ENCODE peak calls at places on chromosome 16, in nine cellular contexts. I is neural crest cell; L is NCI-H460; A is activated CD8-positive, alpha-beta memory T cell treated with anti-CD3 and anti-CD28 coated beads, Interleukin-2, amount 50 U/mL, for 48 hours; G is AG10803; K is stimulated activated CD8-positive, alpha-beta memory T cell treated with anti-CD3 and anti-CD28 coated beads, Interleukin-4, amount 100 ng/mL, for 1 hour; U is GM04503; X is fibroblast of lung; Y is glutamatergic neuron. V is an unnamed sample.

GRCh38 chr16:86517652-86518258 is 7.4 kb downstream of the FOXF1 start:
- DNase-seq in I (peak; percentile 63), L (peak; percentile 67), A (no peak), G (peak; percentile 62), K (no peak), U (no peak), X (peak; percentile 89), Y (peak; percentile 83), V (no peak)

GRCh38 chr16:71853413-71853812 is 7.6 kb downstream of the ATXN1L start:
- DNase-seq in I (no peak), L (no peak), A (no peak), G (no peak), K (no peak), U (no peak), X (no peak), Y (no peak), V (no peak)

GRCh38 chr16:836221-836620 is 35.7 kb upstream of the GNG13 start:
- DNase-seq in I (no peak), L (no peak), A (no peak), G (no peak), K (no peak), U (no peak), X (no peak), Y (no peak), V (no peak)

GRCh38 chr16:743794-744500 is 3.1 kb upstream of the CIAO3 start:
- DNase-seq in I (no peak), L (no peak), A (no peak), G (no peak), K (no peak), U (no peak), X (no peak), Y (no peak), V (no peak)

GRCh38 chr16:14510939-14511797 is 118.9 kb downstream of the PARN start:
- DNase-seq in I (no peak), L (no peak), A (no peak), G (peak; percentile 93), K (no peak), U (peak; percentile 73), X (peak; percentile 42), Y (no peak), V (no peak)

GRCh38 chr16:19935696-19936095 is 51.0 kb upstream of the GPRC5B start:
- DNase-seq in I (no peak), L (no peak), A (no peak), G (no peak), K (no peak), U (no peak), X (no peak), Y (peak; percentile 83), V (no peak)

GRCh38 chr16:28212532-28212873 is 738 bp upstream of the XPO6 start:
- DNase-seq in I (no peak), L (no peak), A (no peak), G (peak; percentile 26), K (no peak), U (no peak), X (peak; percentile 23), Y (no peak), V (no peak)

GRCh38 chr16:11016993-11017392 is 72.6 kb downstream of the CLEC16A start:
- DNase-seq in I (no peak), L (no peak), A (peak; percentile 81), G (peak; percentile 49), K (peak; percentile 17), U (no peak), X (peak; percentile 64), Y (no peak), V (no peak)

GRCh38 chr16:4787627-4788482 is at the start of gene SEPTIN12:
- DNase-seq in I (no peak), L (no peak), A (no peak), G (no peak), K (no peak), U (no peak), X (no peak), Y (no peak), V (no peak)

GRCh38 chr16:5447734-5448133 is 350.1 kb upstream of the EEF2KMT start:
- DNase-seq in I (no peak), L (no peak), A (no peak), G (no peak), K (no peak), U (no peak), X (no peak), Y (no peak), V (no peak)

GRCh38 chr16:56584276-56584675 is 5.1 kb upstream of the MT3 start:
- DNase-seq in I (no peak), L (no peak), A (peak; percentile 40), G (no peak), K (no peak), U (no peak), X (no peak), Y (no peak), V (no peak)

GRCh38 chr16:88633684-88634140 is 4.7 kb upstream of the IL17C start:
- DNase-seq in I (no peak), L (no peak), A (peak; percentile 76), G (no peak), K (no peak), U (no peak), X (no peak), Y (peak; percentile 67), V (no peak)

GRCh38 chr16:25110392-25110947 is 1.1 kb upstream of the LCMT1 start:
- DNase-seq in I (no peak), L (no peak), A (peak; percentile 68), G (no peak), K (no peak), U (no peak), X (peak; percentile 9), Y (no peak), V (no peak)

GRCh38 chr16:51041546-51041945 is 109.5 kb downstream of the SALL1 start:
- DNase-seq in I (no peak), L (no peak), A (no peak), G (no peak), K (no peak), U (no peak), X (no peak), Y (no peak), V (no peak)

GRCh38 chr16:10039220-10040096 is 142.8 kb downstream of the GRIN2A start:
- DNase-seq in I (peak; percentile 16), L (no peak), A (no peak), G (peak; percentile 8), K (no peak), U (no peak), X (no peak), Y (peak; percentile 63), V (no peak)

GRCh38 chr16:70661918-70662641 is 15.7 kb downstream of the IL34 start:
- DNase-seq in I (no peak), L (no peak), A (no peak), G (no peak), K (no peak), U (no peak), X (peak; percentile 56), Y (no peak), V (no peak)

GRCh38 chr16:87926246-87927194 is 9.8 kb downstream of the CA5A start:
- DNase-seq in I (no peak), L (no peak), A (no peak), G (no peak), K (no peak), U (no peak), X (no peak), Y (no peak), V (no peak)

GRCh38 chr16:20020083-20020482 is 53.6 kb downstream of the GPR139 start:
- DNase-seq in I (no peak), L (no peak), A (no peak), G (no peak), K (no peak), U (no peak), X (no peak), Y (no peak), V (no peak)

GRCh38 chr16:533391-534088 is 6.0 kb downstream of the CAPN15 start:
- DNase-seq in I (no peak), L (no peak), A (no peak), G (no peak), K (no peak), U (no peak), X (no peak), Y (peak; percentile 66), V (no peak)

GRCh38 chr16:51095114-51095872 is 55.8 kb downstream of the SALL1 start:
- DNase-seq in I (no peak), L (no peak), A (no peak), G (no peak), K (no peak), U (no peak), X (no peak), Y (no peak), V (no peak)

GRCh38 chr16:50025544-50025931 is 513 bp downstream of the CNEP1R1 start:
- DNase-seq in I (no peak), L (no peak), A (no peak), G (peak; percentile 12), K (peak; percentile 3), U (no peak), X (no peak), Y (no peak), V (no peak)